ENCODE peak calls at places on chromosome 20, in eight cellular contexts. J is testis, B is left ventricle myocardium inferior, W is breast epithelium, N is PC-9, G is tibial nerve, C is colonic mucosa, D is fibroblast of lung. K is an unnamed sample. For H3K4me1 and H3K9me3, the result is how much of the 10 kb centered on the place peaks cover.

GRCh38 chr20:35327074-35327976 is 35.1 kb upstream of the FAM83C start:
- DNase-seq in J (no peak), B (no peak), W (no peak), N (no peak), G (no peak), C (peak), D (peak), K (no peak)

GRCh38 chr20:3663858-3664257 is 659 bp upstream of the GFRA4 start:
- DNase-seq in J (no peak), B (no peak), W (no peak), N (no peak), G (no peak), C (no peak), D (no peak), K (no peak)

GRCh38 chr20:48057739-48058138 is 272.5 kb upstream of the SULF2 start:
- DNase-seq in J (no peak), B (no peak), W (no peak), N (no peak), G (no peak), C (no peak), D (no peak), K (no peak)

GRCh38 chr20:5658897-5659296 is 91.3 kb upstream of the SHLD1 start:
- DNase-seq in J (peak), B (peak), W (peak), N (no peak), G (peak), C (peak), D (peak), K (peak)

GRCh38 chr20:6533828-6534388 is 233.6 kb upstream of the BMP2 start:
- DNase-seq in J (no peak), B (no peak), W (no peak), N (no peak), G (no peak), C (no peak), D (peak), K (no peak)

GRCh38 chr20:16462711-16463110 is 110.5 kb downstream of the KIF16B start:
- DNase-seq in J (no peak), B (no peak), W (no peak), N (no peak), G (no peak), C (no peak), D (no peak), K (no peak)

GRCh38 chr20:57638895-57639236 is 18.6 kb upstream of the ZBP1 start:
- DNase-seq in J (no peak), B (no peak), W (no peak), N (no peak), G (no peak), C (no peak), D (no peak), K (no peak)

GRCh38 chr20:46987001-46987400 is 92.4 kb downstream of the EYA2 start:
- DNase-seq in J (no peak), B (no peak), W (no peak), N (no peak), G (no peak), C (no peak), D (no peak), K (no peak)

GRCh38 chr20:6838181-6838826 is 70.8 kb downstream of the BMP2 start:
- DNase-seq in J (no peak), B (no peak), W (no peak), N (no peak), G (no peak), C (no peak), D (no peak), K (no peak)

GRCh38 chr20:41405436-41405835 is 38.8 kb upstream of the EMILIN3 start:
- DNase-seq in J (no peak), B (peak), W (no peak), N (no peak), G (no peak), C (no peak), D (no peak), K (no peak)

GRCh38 chr20:57425150-57426013 is 34.2 kb downstream of the RBM38 start:
- DNase-seq in J (no peak), B (no peak), W (no peak), N (no peak), G (no peak), C (no peak), D (no peak), K (no peak)

GRCh38 chr20:23659989-23660837 is 22.5 kb upstream of the CST3 start:
- DNase-seq in J (no peak), B (no peak), W (no peak), N (no peak), G (no peak), C (no peak), D (peak), K (no peak)

GRCh38 chr20:34401741-34402455 is 38.8 kb downstream of the ITCH start:
- DNase-seq in J (no peak), B (no peak), W (no peak), N (no peak), G (no peak), C (no peak), D (no peak), K (no peak)

GRCh38 chr20:56761393-56761792 is 132.3 kb downstream of the TFAP2C start:
- DNase-seq in J (no peak), B (no peak), W (no peak), N (no peak), G (no peak), C (no peak), D (no peak), K (no peak)

GRCh38 chr20:20763652-20764051 is 51.2 kb upstream of the RALGAPA2 start:
- DNase-seq in J (no peak), B (no peak), W (no peak), N (no peak), G (no peak), C (no peak), D (no peak), K (no peak)
- H3K4me1 ChIP-seq in J (under half), B (under half), W (under half), N (under half), G (under half), C (under half), D (under half), K (under half)

DNA sequence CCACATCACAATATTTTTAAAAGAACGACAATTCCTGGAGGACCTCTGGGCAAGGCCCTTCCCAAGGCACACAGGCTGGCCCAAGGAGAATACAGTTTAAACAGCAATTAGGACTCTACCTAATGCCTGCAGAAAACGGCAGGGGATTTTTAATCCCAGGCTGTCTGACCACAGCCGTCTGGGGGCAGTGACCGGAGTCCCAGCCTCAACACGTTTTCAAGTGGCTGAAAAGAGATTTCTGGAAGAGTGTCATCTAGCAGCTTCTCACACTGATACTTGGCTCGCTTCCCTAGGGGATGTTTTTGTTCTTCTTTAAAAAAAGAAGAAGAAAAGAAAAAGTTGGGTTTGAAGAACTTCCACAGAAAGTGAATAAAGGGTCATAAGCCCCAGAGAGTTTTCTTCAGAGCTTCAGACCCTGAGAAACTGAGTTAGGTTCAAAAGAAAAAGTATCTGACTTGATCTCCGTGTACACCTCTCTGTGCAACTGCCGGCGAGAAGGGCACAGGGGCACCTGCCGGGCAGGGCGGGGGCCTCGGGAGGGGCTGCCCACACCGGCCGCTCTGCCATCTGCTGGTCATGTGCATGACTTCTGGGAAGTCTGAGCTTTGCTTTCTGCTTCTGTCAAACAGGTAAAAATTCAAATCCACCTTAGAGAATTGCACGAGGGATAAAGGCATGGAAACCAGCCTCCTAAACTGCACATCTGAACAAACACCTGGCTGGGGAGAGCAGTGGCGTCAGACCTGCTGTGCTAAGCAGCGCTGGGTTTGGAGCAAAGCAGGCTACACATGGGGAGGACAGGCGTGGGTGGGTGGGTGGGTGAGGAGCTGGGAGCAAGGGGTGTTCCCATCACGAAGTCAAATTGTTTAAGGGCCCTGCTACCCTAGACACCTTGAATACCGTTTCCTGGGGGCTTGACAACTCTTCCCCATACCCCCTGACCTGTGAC is 33.0 kb downstream of the RRBP1 start:
- DNase-seq in J (no peak), B (no peak), W (no peak), N (peak), G (no peak), C (peak), D (no peak), K (no peak)
- TF ChIP-seq CTCF in J (no peak), B (peak), W (peak), N (peak), G (peak), C (peak), D (peak), K (no peak)

GRCh38 chr20:12133553-12133952 is 215.9 kb downstream of the BTBD3 start:
- DNase-seq in J (no peak), B (no peak), W (no peak), N (no peak), G (no peak), C (no peak), D (no peak), K (no peak)
- H3K9me3 ChIP-seq in J (under half), B (under half), W (under half), N (under half), G (under half), C (under half), D (under half), K (under half)

GRCh38 chr20:45343867-45344721 is 4.1 kb downstream of the SDC4 start:
- DNase-seq in J (no peak), B (no peak), W (peak), N (peak), G (no peak), C (peak), D (peak), K (peak)
- H3K4me1 ChIP-seq in J (under half), B (half or more), W (under half), N (half or more), G (half or more), C (under half), D (under half), K (half or more)

GRCh38 chr20:60715172-60715571 is 536.9 kb upstream of the CDH4 start:
- DNase-seq in J (no peak), B (no peak), W (no peak), N (no peak), G (no peak), C (no peak), D (no peak), K (no peak)
- TF ChIP-seq CTCF in J (no peak), B (no peak), W (no peak), N (peak), G (no peak), C (no peak), D (no peak), K (no peak)

GRCh38 chr20:59800309-59800708 is 133.1 kb downstream of the SYCP2 start:
- DNase-seq in J (no peak), B (no peak), W (no peak), N (no peak), G (no peak), C (no peak), D (no peak), K (no peak)
- H3K9me3 ChIP-seq in J (under half), B (under half), W (under half), N (under half), G (under half), C (under half), D (under half), K (under half)